ENCODE peak calls at places on chromosome 13, in ten cellular contexts. V, P, J, C, L, U, D, K, T and R are unnamed samples.

GRCh38 chr13:113129921-113130750 is 7.5 kb downstream of the F10 start:
- DNase-seq in P (no peak), T (no peak), J (no peak), K (no peak), L (no peak), V (no peak), U (no peak), D (peak; percentile 71), C (peak; percentile 14), R (no peak)

GRCh38 chr13:32790731-32791130 is 204.5 kb downstream of the PDS5B start:
- DNase-seq in J (no peak), V (no peak), T (no peak), C (no peak), U (no peak), L (no peak), P (no peak), D (no peak), K (no peak), R (no peak)

GRCh38 chr13:33710924-33711323 is 107.0 kb upstream of the RFC3 start:
- DNase-seq in J (no peak), T (no peak), U (no peak), L (no peak), P (no peak), D (no peak), K (no peak), C (no peak), V (no peak), R (no peak)

GRCh38 chr13:112893570-112894422 is 75.2 kb upstream of the MCF2L start:
- DNase-seq in V (no peak), C (no peak), P (no peak), K (peak; percentile 21), U (peak; percentile 26), T (no peak), D (peak; percentile 57), J (no peak), L (peak; percentile 65), R (no peak)

GRCh38 chr13:46736568-46736967 is 60.4 kb downstream of the ESD start:
- DNase-seq in D (no peak), J (no peak), L (no peak), T (no peak), U (no peak), C (no peak), V (no peak), P (no peak), K (no peak), R (no peak)

GRCh38 chr13:41465215-41465907 is 8.0 kb downstream of the RGCC start:
- DNase-seq in J (peak; percentile 50), C (peak; percentile 67), T (no peak), L (no peak), V (no peak), K (peak; percentile 94), U (peak; percentile 92), P (no peak), D (no peak), R (peak; percentile 52)

GRCh38 chr13:32748305-32748704 is 162.1 kb downstream of the PDS5B start:
- DNase-seq in P (no peak), T (no peak), J (no peak), L (no peak), U (no peak), C (no peak), K (no peak), D (no peak), V (no peak), R (no peak)

GRCh38 chr13:96460571-96460970 is 370.7 kb downstream of the HS6ST3 start:
- DNase-seq in D (no peak), P (no peak), U (no peak), K (no peak), T (no peak), L (no peak), C (no peak), V (no peak), J (no peak), R (no peak)

GRCh38 chr13:105139380-105140285 is 1395.8 kb downstream of the EFNB2 start:
- DNase-seq in K (peak; percentile 62), P (no peak), C (peak; percentile 36), L (peak; percentile 25), T (no peak), V (no peak), D (no peak), U (peak; percentile 65), J (peak; percentile 18), R (peak; percentile 22)
- H3K4me3 ChIP-seq in K (peak overlapping the region; percentile 91), P (no peak overlapping the region), C (no peak overlapping the region), L (peak overlapping the region; percentile 4), T (peak overlapping the region; percentile 0), V (no peak overlapping the region), D (no peak overlapping the region), U (peak overlapping the region; percentile 47), J (peak overlapping the region; percentile 31), R (no peak overlapping the region)

GRCh38 chr13:52840066-52840465 is 8.4 kb downstream of the PCDH8 start:
- DNase-seq in T (no peak), U (no peak), D (no peak), V (no peak), L (no peak), K (no peak), J (no peak), P (no peak), C (no peak), R (no peak)

GRCh38 chr13:52845766-52846566 is 2.5 kb downstream of the PCDH8 start:
- DNase-seq in V (no peak), P (no peak), U (no peak), J (no peak), C (no peak), K (no peak), D (no peak), T (no peak), L (peak; percentile 23), R (no peak)

GRCh38 chr13:52838433-52839107 is 9.9 kb downstream of the PCDH8 start:
- DNase-seq in J (no peak), U (no peak), K (no peak), D (no peak), P (no peak), L (no peak), C (no peak), V (no peak), T (no peak), R (no peak)

GRCh38 chr13:52845334-52845761 is 3.1 kb downstream of the PCDH8 start:
- DNase-seq in K (no peak), J (no peak), D (no peak), P (no peak), T (no peak), C (no peak), V (no peak), U (no peak), L (no peak), R (no peak)

DNA sequence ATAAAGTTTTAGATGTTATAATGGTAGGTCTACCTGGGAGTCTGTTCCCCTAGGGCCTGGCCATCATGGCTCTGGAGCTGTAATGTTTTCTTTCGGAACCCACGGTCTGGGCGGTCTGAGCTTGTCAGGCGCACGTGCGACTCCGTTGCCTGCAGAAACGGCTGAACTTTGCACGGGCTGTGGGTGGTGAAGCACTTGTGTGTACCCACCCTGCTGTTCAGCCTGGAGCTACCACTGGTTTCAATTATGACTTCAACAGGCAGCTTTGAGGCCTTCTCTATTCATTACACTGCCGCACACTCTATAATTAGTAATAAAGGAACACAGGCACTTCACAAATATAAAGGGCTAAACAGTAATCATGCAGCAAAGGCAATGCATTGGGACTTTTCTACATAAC is 6.0 kb downstream of the PCDH8 start:
- DNase-seq in K (no peak), C (no peak), L (no peak), U (no peak), J (no peak), P (no peak), D (no peak), V (no peak), T (no peak), R (no peak)
- TF ChIP-seq CTCF in K (no peak), C (no peak), L (no peak), U (no peak), J (no peak), P (no peak), D (no peak), V (no peak), T (no peak), R (no peak)

GRCh38 chr13:52650731-52651130 is 1.9 kb upstream of the SUGT1 start:
- DNase-seq in J (no peak), K (no peak), C (no peak), U (no peak), D (no peak), T (no peak), L (no peak), V (no peak), P (no peak), R (no peak)

GRCh38 chr13:52652170-52652979 is at the start of gene SUGT1:
- DNase-seq in U (peak; percentile 97), L (peak; percentile 97), C (peak; percentile 98), V (peak; percentile 95), D (peak; percentile 97), K (peak; percentile 97), T (peak; percentile 98), P (peak; percentile 96), J (peak; percentile 96), R (peak; percentile 99)

GRCh38 chr13:52646967-52647366 is 4.7 kb downstream of the HNRNPA1L2 start:
- DNase-seq in P (no peak), L (no peak), U (no peak), D (no peak), J (no peak), V (no peak), C (no peak), T (no peak), K (no peak), R (no peak)

GRCh38 chr13:52651880-52652169 is 811 bp upstream of the SUGT1 start:
- DNase-seq in D (no peak), L (no peak), C (no peak), V (no peak), J (no peak), P (no peak), U (no peak), T (no peak), K (no peak), R (no peak)

DNA sequence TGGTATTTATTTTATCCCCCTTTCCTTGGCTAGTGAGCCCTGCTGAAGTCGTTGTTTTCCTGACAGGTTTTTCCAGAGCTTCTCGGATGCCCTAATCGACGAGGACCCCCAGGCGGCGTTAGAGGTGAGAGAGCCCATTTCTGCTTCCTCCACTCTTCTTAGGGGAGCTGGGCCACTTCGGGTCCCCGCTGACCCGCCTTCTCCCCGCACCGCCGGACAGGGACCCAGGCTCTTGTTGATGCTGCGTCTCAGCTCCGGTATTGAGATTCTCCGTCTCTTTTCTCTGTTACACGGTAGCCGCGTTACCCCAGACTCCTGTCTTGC is 306 bp downstream of the SUGT1 start:
- DNase-seq in C (no peak), K (no peak), D (no peak), J (no peak), L (no peak), V (no peak), P (no peak), U (no peak), T (no peak), R (no peak)
- TF ChIP-seq POLR2A in C (no peak), K (no peak), D (no peak), J (no peak), L (no peak), V (no peak), P (no peak), U (no peak), T (no peak), R (no peak)

DNA sequence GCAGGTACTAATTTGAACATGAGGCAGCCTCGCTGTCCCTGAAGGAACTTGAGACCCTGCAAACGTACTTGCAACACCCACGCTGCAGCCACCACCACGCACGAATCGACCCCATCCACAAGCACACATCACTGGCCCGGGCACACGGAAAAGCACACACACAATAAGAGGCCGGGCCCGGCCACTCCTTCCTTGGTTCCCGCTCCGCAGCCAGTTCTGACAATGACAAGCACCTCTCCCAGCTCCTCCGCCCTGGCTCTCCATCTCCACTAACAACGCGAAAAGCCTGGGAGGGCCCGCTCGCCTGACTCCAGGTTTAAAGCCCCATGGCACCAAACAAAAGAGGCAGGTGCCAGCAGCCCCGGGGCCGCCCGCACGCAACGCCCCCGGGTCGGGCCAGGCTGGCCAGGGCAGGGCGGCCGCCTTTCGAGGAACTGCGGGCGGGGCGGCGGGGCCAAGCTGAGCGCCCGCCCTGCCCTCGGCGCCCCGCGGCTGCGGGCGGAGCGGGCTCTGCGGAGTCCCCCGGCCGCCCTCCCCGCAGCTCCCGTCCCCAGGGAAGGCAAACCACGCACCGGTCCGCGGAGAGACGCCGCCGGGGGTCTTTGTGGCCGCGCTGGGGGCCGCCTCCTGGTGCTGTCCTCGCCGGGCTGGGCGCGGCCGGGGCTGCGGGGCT is 504 bp downstream of the DCLK1 start:
- DNase-seq in J (no peak), P (peak; percentile 22), T (no peak), D (peak; percentile 51), C (no peak), K (no peak), L (no peak), U (no peak), V (no peak), R (no peak)
- H3K4me3 ChIP-seq in J (peak overlapping the region; percentile 61), P (peak overlapping the region; percentile 51), T (peak overlapping the region; percentile 39), D (peak overlapping the region; percentile 40), C (peak overlapping the region; percentile 29), K (peak overlapping the region; percentile 19), L (no peak overlapping the region), U (peak overlapping the region; percentile 36), V (peak overlapping the region; percentile 49), R (peak overlapping the region; percentile 39)